ENCODE peak calls at places on chromosomes 6 and 20, in seven cellular contexts. C is GM12865, D is left lung, T is breast epithelium, J is right cardiac atrium, X is fibroblast of lung, K is upper lobe of right lung. W is an unnamed sample.

GRCh38 chr6:121319112-121319553 is 15.1 kb downstream of the TBC1D32 start:
- DNase-seq in K (no peak), C (no peak), J (no peak), X (no peak), D (no peak), T (no peak), W (peak)

GRCh38 chr6:44921787-44922186 is 406.3 kb upstream of the RUNX2 start:
- DNase-seq in C (peak), X (no peak), D (no peak), J (no peak), K (no peak), T (no peak), W (no peak)

GRCh38 chr6:7196685-7197283 is 89.0 kb downstream of the RREB1 start:
- DNase-seq in X (no peak), C (no peak), T (no peak), J (no peak), K (no peak), D (no peak), W (no peak)

GRCh38 chr6:79607000-79607399 is 24.1 kb upstream of the SH3BGRL2 start:
- DNase-seq in D (no peak), K (no peak), T (no peak), X (peak), C (no peak), J (no peak), W (peak)

GRCh38 chr20:20894753-20895152 is 182.3 kb upstream of the RALGAPA2 start:
- DNase-seq in X (no peak), J (peak), K (no peak), T (no peak), D (no peak), C (no peak), W (no peak)

GRCh38 chr20:59949911-59950310 is 8.3 kb upstream of the CDH26 start:
- DNase-seq in X (no peak), C (no peak), T (no peak), K (no peak), J (no peak), D (no peak), W (no peak)

GRCh38 chr6:22053385-22053997 is 243.3 kb downstream of the PRL start:
- DNase-seq in J (no peak), D (no peak), X (no peak), K (no peak), T (no peak), C (no peak), W (no peak)

GRCh38 chr20:36932476-36933426 is 18.8 kb downstream of the SAMHD1 start:
- DNase-seq in C (no peak), D (no peak), K (peak), T (no peak), X (peak), J (no peak), W (peak)

GRCh38 chr6:158460602-158461092 is 99.2 kb upstream of the TMEM181 start:
- DNase-seq in K (no peak), X (peak), T (no peak), C (no peak), D (no peak), J (no peak), W (peak)

GRCh38 chr6:42819803-42820508 is 38.1 kb downstream of the BICRAL start:
- DNase-seq in X (peak), J (no peak), D (no peak), T (no peak), K (no peak), C (peak), W (peak)

DNA sequence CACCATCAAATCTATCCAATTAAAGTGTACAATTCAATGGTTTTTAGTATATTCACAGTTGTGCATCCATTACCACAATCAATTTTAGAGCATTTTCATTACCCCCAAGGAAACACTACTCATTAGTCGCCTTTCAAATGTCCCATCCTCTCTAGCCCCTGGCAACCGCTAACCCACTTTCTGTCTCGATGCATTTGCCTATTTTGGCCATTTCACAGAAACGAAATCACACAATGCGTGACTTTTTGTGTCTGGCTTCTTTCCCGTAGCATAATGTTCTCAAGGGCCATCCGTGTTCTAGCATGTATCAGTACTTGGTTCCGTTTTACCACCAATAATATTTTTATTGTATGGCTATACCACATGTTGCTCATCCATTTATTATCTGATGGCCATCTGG is 51.7 kb downstream of the PPP1R3G start:
- DNase-seq in J (no peak), D (no peak), T (no peak), C (peak), X (no peak), K (no peak), W (no peak)
- H3K4me3 ChIP-seq in J (no peak), D (no peak), T (no peak), C (peak), X (no peak), K (no peak), W (no peak)

DNA sequence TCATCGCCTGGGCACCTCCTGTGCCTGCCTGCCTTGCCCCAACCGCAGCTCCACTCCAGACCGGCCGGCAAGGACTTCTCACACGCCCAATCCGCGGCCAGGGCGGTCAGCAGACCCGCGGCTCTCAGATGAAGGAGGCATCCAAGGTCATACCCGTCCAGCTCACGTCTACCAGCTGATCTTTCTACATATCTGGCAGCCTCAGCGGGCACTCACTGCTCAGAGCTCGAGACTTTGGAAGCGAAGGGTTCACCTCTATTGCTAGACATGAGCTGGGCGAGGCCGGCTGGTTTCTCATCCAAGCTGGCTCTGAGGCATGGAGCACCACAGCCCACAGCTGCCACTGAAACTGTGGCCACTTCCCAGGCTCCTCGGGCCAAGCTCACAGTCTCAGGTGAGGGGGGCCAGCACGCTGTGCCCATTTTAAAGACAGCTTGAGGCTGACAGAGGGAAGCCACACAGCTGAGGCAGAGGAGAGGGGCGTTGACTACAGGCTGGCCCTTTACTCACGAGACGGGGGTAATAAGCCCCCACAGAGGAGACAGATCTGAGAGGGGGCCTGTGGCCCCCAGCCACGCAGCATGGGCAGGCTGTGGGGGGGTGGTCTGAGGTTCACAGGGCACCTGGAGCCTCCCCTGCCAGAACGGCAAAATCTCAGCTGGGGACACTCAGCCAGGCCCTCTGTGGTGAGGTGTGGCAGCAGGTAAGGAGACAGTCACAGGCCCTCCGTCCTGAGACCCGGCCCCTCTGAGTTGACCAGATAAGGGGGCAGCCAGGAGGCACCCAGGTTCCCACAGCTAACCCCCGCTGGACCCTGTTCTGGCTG is 2.0 kb downstream of the LAMA5 start:
- DNase-seq in K (peak), C (no peak), J (peak), T (no peak), X (no peak), D (peak), W (no peak)
- H3K4me3 ChIP-seq in K (peak), C (no peak), J (peak), T (peak), X (peak), D (peak), W (peak)

GRCh38 chr20:31595654-31596411 is 9.3 kb upstream of the ID1 start:
- DNase-seq in K (peak), T (peak), J (peak), X (peak), D (peak), C (no peak), W (peak)
- H3K4me3 ChIP-seq in K (no peak), T (no peak), J (no peak), X (no peak), D (no peak), C (no peak), W (no peak)

GRCh38 chr20:57394087-57395082 is 3.2 kb downstream of the RBM38 start:
- DNase-seq in T (no peak), K (peak), D (peak), X (no peak), J (peak), C (no peak), W (no peak)

GRCh38 chr20:57395111-57395959 is 4.1 kb downstream of the RBM38 start:
- DNase-seq in X (peak), C (no peak), D (peak), T (no peak), J (peak), K (peak), W (no peak)

GRCh38 chr20:57392130-57392445 is 892 bp downstream of the RBM38 start:
- DNase-seq in T (no peak), X (no peak), C (peak), D (no peak), J (no peak), K (no peak), W (no peak)

GRCh38 chr20:57392512-57393271 is 1.5 kb downstream of the RBM38 start:
- DNase-seq in T (no peak), X (no peak), K (peak), D (peak), J (peak), C (peak), W (no peak)

GRCh38 chr20:57393321-57394086 is 2.3 kb downstream of the RBM38 start:
- DNase-seq in J (peak), D (peak), X (no peak), C (no peak), K (no peak), T (no peak), W (no peak)
- H3K4me3 ChIP-seq in J (peak), D (peak), X (no peak), C (peak), K (peak), T (peak), W (no peak)

DNA sequence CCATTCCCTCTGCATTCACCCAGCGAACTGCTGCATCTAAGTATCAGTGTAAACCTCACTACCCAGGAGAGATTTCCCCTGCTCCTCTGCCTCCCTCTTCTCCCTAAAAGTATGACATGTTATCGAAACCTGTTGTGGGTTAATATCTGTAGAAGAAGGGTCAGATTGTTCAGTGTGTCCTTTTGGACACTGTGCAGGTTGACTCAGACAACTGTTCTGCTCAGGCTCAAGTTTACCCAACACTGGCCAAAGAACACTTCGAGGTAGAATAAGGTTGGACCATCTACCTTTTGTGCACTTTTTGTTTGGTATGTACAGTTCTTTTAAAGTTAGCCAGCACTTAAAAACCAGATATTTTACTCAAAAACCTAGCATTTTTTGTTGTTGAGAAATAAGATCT is 4.6 kb downstream of the NT5DC1 start:
- DNase-seq in D (no peak), K (no peak), X (no peak), T (no peak), J (no peak), C (no peak), W (no peak)
- H3K4me3 ChIP-seq in D (no peak), K (no peak), X (no peak), T (no peak), J (no peak), C (no peak), W (no peak)

DNA sequence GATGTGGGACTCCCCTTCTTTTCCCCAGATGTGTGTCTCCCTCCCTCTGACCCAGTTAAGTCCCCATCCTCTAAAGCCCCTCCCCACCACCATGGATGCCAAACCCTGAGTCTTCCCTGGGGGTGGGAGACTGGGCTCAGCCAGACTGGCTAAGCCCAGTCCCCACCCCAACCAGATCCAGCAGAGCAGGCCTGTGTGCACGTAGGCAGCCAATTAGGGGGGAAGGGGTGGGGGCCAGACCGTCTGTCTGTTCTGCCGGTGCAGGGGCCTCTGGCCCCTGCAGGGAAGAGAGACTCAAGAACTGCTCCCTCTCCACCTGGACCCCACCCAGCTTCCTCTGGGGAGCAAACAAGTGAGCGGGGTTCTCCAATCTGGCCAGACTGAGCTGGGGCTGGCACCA is 605 bp downstream of the COX4I2 start:
- DNase-seq in X (no peak), J (peak), D (peak), K (no peak), C (no peak), T (no peak), W (no peak)
- H3K4me3 ChIP-seq in X (no peak), J (peak), D (no peak), K (peak), C (no peak), T (no peak), W (no peak)

DNA sequence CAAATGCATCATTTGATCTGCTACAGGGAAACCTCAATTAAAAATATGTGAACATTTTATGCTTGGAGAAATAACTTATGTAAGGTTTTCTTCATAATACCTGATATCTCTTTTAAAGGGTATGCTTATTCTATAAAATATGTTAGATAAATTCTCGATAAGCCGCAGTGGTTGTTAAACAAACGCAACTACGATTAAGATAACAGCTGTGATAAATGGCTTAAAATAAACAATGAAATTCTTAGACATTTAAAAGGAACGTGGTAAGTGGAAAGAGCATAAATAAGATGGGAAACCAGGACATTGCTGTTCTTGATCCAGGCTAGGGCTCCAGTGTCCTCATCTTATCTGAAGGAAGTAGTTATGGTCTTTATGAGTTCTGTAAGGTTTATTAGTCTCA is 415.9 kb downstream of the CD83 start:
- DNase-seq in D (no peak), J (no peak), C (no peak), T (no peak), X (peak), K (no peak), W (peak)
- H3K4me3 ChIP-seq in D (no peak), J (no peak), C (no peak), T (no peak), X (no peak), K (no peak), W (no peak)